ENCODE peak calls at places on chromosome 14, in eight cellular contexts. S is esophagus muscularis mucosa, Y is B cell, I is progenitor cell of endocrine pancreas, O is testis, X is neural crest cell, U is astrocyte of the spinal cord, Z is GM12878. M is an unnamed sample.

GRCh38 chr14:101410126-101410525 is 151.2 kb upstream of the DIO3 start:
- DNase-seq in U (no peak), Z (no peak), Y (peak; percentile 30), I (no peak), O (no peak), S (no peak), X (no peak), M (no peak)

GRCh38 chr14:61477845-61478438 is 156.6 kb downstream of the PRKCH start:
- DNase-seq in U (no peak), O (peak; percentile 55), S (no peak), Z (no peak), I (no peak), X (no peak), Y (no peak), M (no peak)

GRCh38 chr14:88326352-88327103 is 3.5 kb upstream of the KCNK10 start:
- DNase-seq in Z (no peak), O (no peak), X (no peak), I (no peak), Y (no peak), U (no peak), S (peak; percentile 42), M (no peak)

GRCh38 chr14:90758959-90759358 is 57.3 kb downstream of the TTC7B start:
- DNase-seq in I (no peak), Y (no peak), O (peak; percentile 67), Z (no peak), S (peak; percentile 89), U (no peak), X (no peak), M (no peak)

GRCh38 chr14:101820283-101820798 is 58.8 kb downstream of the PPP2R5C start:
- DNase-seq in X (no peak), I (no peak), O (no peak), Y (no peak), Z (peak; percentile 65), U (no peak), S (no peak), M (no peak)

GRCh38 chr14:55707365-55707804 is 127.4 kb downstream of the KTN1 start:
- DNase-seq in Z (no peak), X (no peak), I (no peak), U (peak; percentile 65), S (no peak), O (no peak), Y (no peak), M (no peak)

GRCh38 chr14:100472094-100472455 is 115.1 kb downstream of the BEGAIN start:
- DNase-seq in Y (no peak), Z (no peak), I (no peak), O (no peak), U (no peak), S (no peak), X (no peak), M (no peak)

GRCh38 chr14:98186140-98186539 is 1085.9 kb downstream of the BCL11B start:
- DNase-seq in U (peak; percentile 1), I (no peak), O (no peak), Y (no peak), S (no peak), Z (no peak), X (no peak), M (no peak)

GRCh38 chr14:23008836-23009235 is 1.1 kb downstream of the C14orf93 start:
- DNase-seq in S (no peak), I (no peak), O (no peak), U (peak; percentile 32), Y (no peak), Z (no peak), X (no peak), M (no peak)

GRCh38 chr14:23005451-23005850 is 4.5 kb downstream of the C14orf93 start:
- DNase-seq in O (no peak), Y (no peak), S (no peak), Z (no peak), I (no peak), X (no peak), U (no peak), M (no peak)

GRCh38 chr14:23009483-23009938 is 432 bp downstream of the C14orf93 start:
- DNase-seq in Y (no peak), I (no peak), O (no peak), Z (no peak), X (no peak), S (no peak), U (no peak), M (no peak)

GRCh38 chr14:23005861-23006534 is 3.9 kb downstream of the C14orf93 start:
- DNase-seq in O (no peak), I (no peak), X (no peak), S (no peak), Y (no peak), Z (no peak), U (peak; percentile 29), M (no peak)

GRCh38 chr14:23006544-23007419 is 3.2 kb downstream of the C14orf93 start:
- DNase-seq in Z (peak; percentile 96), O (peak; percentile 99), Y (peak; percentile 95), X (peak; percentile 93), S (peak; percentile 98), I (peak; percentile 95), U (peak; percentile 98), M (peak; percentile 94)
- TF ChIP-seq CTCF in Z (peak; percentile 26), O (no peak), Y (no peak), X (peak; percentile 31), S (peak; percentile 13), I (peak; percentile 33), U (peak; percentile 29), M (no peak)

GRCh38 chr14:72652179-72652578 is 241.7 kb downstream of the DPF3 start:
- DNase-seq in X (no peak), S (no peak), O (no peak), Z (no peak), I (no peak), U (peak; percentile 76), Y (no peak), M (no peak)

GRCh38 chr14:72651715-72652114 is 242.2 kb downstream of the DPF3 start:
- DNase-seq in Z (no peak), X (no peak), Y (no peak), I (no peak), S (no peak), O (no peak), U (no peak), M (no peak)

GRCh38 chr14:72653026-72653425 is 240.9 kb downstream of the DPF3 start:
- DNase-seq in U (no peak), X (no peak), I (no peak), Z (no peak), O (no peak), S (no peak), Y (no peak), M (no peak)

GRCh38 chr14:72662213-72662612 is 231.7 kb downstream of the DPF3 start:
- DNase-seq in X (no peak), S (no peak), O (no peak), U (no peak), Y (no peak), I (no peak), Z (no peak), M (no peak)

GRCh38 chr14:72657214-72657921 is 236.5 kb downstream of the DPF3 start:
- DNase-seq in U (no peak), Y (no peak), S (no peak), I (no peak), X (no peak), Z (no peak), O (no peak), M (no peak)
- TF ChIP-seq CTCF in U (no peak), Y (no peak), S (no peak), I (no peak), X (no peak), Z (no peak), O (no peak), M (no peak)

GRCh38 chr14:22105643-22106042 is 432.0 kb upstream of the OR4E1 start:
- DNase-seq in U (no peak), Y (no peak), X (no peak), S (no peak), I (no peak), O (no peak), Z (no peak), M (no peak)

GRCh38 chr14:22104971-22105641 is 431.5 kb upstream of the OR4E1 start:
- DNase-seq in Z (no peak), O (no peak), X (no peak), I (no peak), S (no peak), Y (no peak), U (no peak), M (no peak)

GRCh38 chr14:22107734-22108133 is 434.1 kb upstream of the OR4E1 start:
- DNase-seq in I (no peak), O (no peak), X (no peak), Y (no peak), Z (no peak), S (no peak), U (no peak), M (no peak)

GRCh38 chr14:22112004-22112403 is 438.4 kb upstream of the OR4E1 start:
- DNase-seq in Z (no peak), S (no peak), I (peak; percentile 19), U (no peak), Y (no peak), X (peak; percentile 51), O (peak; percentile 47), M (no peak)

DNA sequence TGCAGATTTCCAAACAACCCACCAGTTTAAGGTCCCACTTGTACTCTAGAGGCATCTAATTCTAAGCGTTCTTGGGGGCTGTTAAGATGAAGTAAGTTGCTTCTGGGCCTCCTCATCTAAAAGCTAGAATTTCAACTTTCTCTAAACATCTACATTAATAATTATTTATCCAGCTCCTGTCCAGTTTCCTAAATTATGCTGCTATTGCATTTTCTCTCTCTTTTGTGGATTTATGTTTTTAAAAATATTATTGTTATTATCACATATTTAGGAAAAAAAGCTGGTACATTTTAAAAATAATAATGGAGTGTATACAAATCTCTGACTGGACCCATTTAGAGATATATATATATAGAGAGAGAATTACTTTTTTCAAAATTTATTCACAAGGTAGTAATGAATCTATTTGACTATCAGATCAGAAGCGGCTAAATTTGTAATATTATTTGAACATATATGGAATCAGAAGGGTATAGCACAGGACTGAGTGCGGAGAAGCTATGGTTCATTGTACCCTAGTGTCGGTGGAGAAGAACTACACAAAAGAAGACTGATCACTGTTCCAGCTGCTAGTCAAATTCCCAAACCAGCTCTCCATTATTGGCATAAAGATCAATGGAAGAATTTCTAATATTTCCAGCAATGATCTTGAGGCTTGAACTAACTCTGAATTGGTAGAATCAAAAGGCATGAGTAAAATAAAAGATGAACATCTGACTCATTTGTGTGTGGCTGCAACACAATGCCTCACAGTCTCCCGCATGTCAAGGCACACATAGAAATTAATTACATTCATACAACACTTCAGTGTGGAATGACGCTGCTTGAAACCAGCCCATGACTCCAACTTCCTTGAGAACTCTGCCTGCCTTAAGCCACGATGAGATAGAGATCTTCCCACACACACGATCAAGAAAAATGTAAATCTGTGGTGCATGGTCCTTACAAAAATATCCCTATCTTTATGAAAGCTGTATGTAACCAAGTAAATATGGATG is 433.4 kb upstream of the OR4E1 start:
- DNase-seq in U (no peak), S (no peak), X (no peak), O (no peak), Z (no peak), Y (no peak), I (no peak), M (no peak)
- TF ChIP-seq CTCF in U (no peak), S (no peak), X (peak; percentile 35), O (no peak), Z (no peak), Y (no peak), I (peak; percentile 23), M (no peak)

GRCh38 chr14:72731252-72732020 is 162.5 kb downstream of the DPF3 start:
- DNase-seq in X (no peak), Z (no peak), I (no peak), S (no peak), O (no peak), U (no peak), Y (no peak), M (no peak)

GRCh38 chr14:72722201-72722785 is 171.6 kb downstream of the DPF3 start:
- DNase-seq in X (no peak), O (peak; percentile 21), I (no peak), Y (no peak), S (no peak), Z (no peak), U (no peak), M (no peak)

GRCh38 chr14:72723741-72724530 is 170.0 kb downstream of the DPF3 start:
- DNase-seq in U (peak; percentile 50), X (no peak), O (peak; percentile 53), Y (no peak), S (no peak), Z (no peak), I (no peak), M (no peak)

GRCh38 chr14:72730468-72730867 is 163.4 kb downstream of the DPF3 start:
- DNase-seq in Z (no peak), Y (no peak), O (no peak), U (no peak), I (no peak), S (no peak), X (no peak), M (no peak)

DNA sequence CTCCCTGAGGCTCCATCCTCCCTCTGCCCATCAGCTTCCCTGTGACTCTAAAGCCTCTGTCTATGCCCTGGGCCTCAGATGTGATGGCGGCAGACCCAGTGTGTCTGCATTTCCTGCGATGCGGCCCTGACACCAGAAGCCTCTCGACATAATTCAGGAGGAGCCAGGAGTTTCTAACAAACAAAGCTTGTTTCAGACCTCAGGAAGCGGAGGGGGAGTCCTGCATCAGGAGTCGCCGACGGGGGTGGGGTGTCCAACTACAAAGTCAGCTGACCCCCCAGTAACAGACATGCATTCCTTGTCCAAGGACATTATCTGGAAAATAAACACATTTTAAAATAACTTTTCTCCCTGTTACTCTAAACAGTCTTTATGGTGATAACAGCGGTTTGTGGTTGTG is 167.5 kb downstream of the DPF3 start:
- DNase-seq in X (no peak), Z (no peak), I (no peak), S (no peak), U (no peak), O (peak; percentile 90), Y (no peak), M (no peak)
- TF ChIP-seq CTCF in X (no peak), Z (no peak), I (no peak), S (no peak), U (no peak), O (no peak), Y (no peak), M (no peak)

M was measured in mesothelial cell of epicardium.